ENCODE peak calls at places on chromosomes 4 and X, in ten cellular contexts. U, A, I, S, K, N, C, G, M and J are unnamed samples.

GRCh38 chr4:2295535-2296442 is 33.9 kb upstream of the MXD4 start:
- DNase-seq in C (no peak), M (no peak), A (no peak), G (no peak), K (no peak), S (no peak), U (no peak), N (no peak), I (no peak), J (no peak)

GRCh38 chr4:113222006-113222405 is 172.6 kb downstream of the ANK2 start:
- DNase-seq in K (no peak), G (no peak), A (no peak), I (no peak), C (peak; percentile 55), N (no peak), U (no peak), S (peak; percentile 36), M (no peak), J (no peak)

GRCh38 chrX:17067534-17067933 is 121.1 kb downstream of the REPS2 start:
- DNase-seq in I (no peak), U (no peak), K (no peak), C (no peak), A (no peak), N (no peak), M (no peak), S (no peak), G (no peak), J (no peak)

GRCh38 chrX:38717871-38718270 is 83.4 kb upstream of the MID1IP1 start:
- DNase-seq in S (peak; percentile 4), K (peak; percentile 42), G (no peak), A (peak; percentile 6), M (no peak), C (peak; percentile 2), I (no peak), U (no peak), N (peak; percentile 28), J (no peak)

GRCh38 chr4:115720611-115721010 is 607.2 kb upstream of the NDST4 start:
- DNase-seq in U (no peak), S (no peak), A (no peak), M (no peak), N (no peak), I (no peak), G (no peak), K (no peak), C (peak; percentile 16), J (no peak)

GRCh38 chrX:98501441-98501840 is 1617.7 kb downstream of the RPA4 start:
- DNase-seq in C (no peak), U (no peak), G (no peak), K (no peak), S (no peak), N (no peak), A (no peak), I (no peak), M (no peak), J (no peak)

GRCh38 chrX:107360788-107361360 is 88.6 kb upstream of the FRMPD3 start:
- DNase-seq in M (no peak), N (no peak), A (no peak), K (no peak), G (no peak), U (no peak), S (no peak), C (no peak), I (no peak), J (no peak)

GRCh38 chr4:124713213-124713592 is 671 bp upstream of the ANKRD50 start:
- DNase-seq in I (peak; percentile 26), S (peak; percentile 63), U (peak; percentile 68), M (peak; percentile 61), G (peak; percentile 96), N (peak; percentile 77), C (peak; percentile 78), A (no peak), K (peak; percentile 47), J (peak; percentile 44)

GRCh38 chr4:86367577-86367976 is 7.7 kb upstream of the MAPK10 start:
- DNase-seq in K (no peak), S (peak; percentile 76), C (peak; percentile 7), I (no peak), G (no peak), M (no peak), U (no peak), N (no peak), A (no peak), J (no peak)

GRCh38 chrX:74931214-74931613 is 6.0 kb upstream of the NEXMIF start:
- DNase-seq in N (no peak), S (no peak), A (no peak), K (no peak), C (no peak), G (peak; percentile 54), M (no peak), U (no peak), I (no peak), J (no peak)

GRCh38 chr4:185801471-185801870 is 10.5 kb downstream of the SORBS2 start:
- DNase-seq in K (no peak), U (no peak), A (no peak), I (no peak), M (no peak), C (no peak), G (no peak), N (no peak), S (no peak), J (no peak)

GRCh38 chrX:119398974-119399771 is at the start of gene SLC25A43:
- DNase-seq in K (peak; percentile 45), S (no peak), G (peak; percentile 55), C (no peak), M (peak; percentile 29), U (no peak), I (peak; percentile 12), A (peak; percentile 19), N (no peak), J (no peak)

GRCh38 chrX:8235026-8235425 is 64.0 kb upstream of the VCX2 start:
- DNase-seq in G (no peak), C (no peak), I (no peak), U (no peak), M (no peak), S (no peak), A (no peak), K (no peak), N (no peak), J (no peak)

GRCh38 chr4:145565328-145565727 is 53.9 kb upstream of the MMAA start:
- DNase-seq in C (no peak), S (no peak), U (no peak), G (no peak), N (no peak), M (no peak), K (no peak), A (no peak), I (no peak), J (peak; percentile 38)

GRCh38 chr4:170589597-170590191 is 499.9 kb upstream of the AADAT start:
- DNase-seq in N (peak; percentile 69), M (no peak), A (no peak), U (no peak), G (no peak), K (peak; percentile 73), S (no peak), I (no peak), C (peak; percentile 50), J (peak; percentile 70)

GRCh38 chrX:18377802-18378201 is 23.3 kb upstream of the SCML2 start:
- DNase-seq in U (no peak), A (peak; percentile 29), M (peak; percentile 37), G (peak; percentile 62), I (peak; percentile 23), S (no peak), N (peak; percentile 39), C (peak; percentile 48), K (peak; percentile 50), J (peak; percentile 74)

GRCh38 chrX:16586371-16587112 is 63.4 kb upstream of the S100G start:
- DNase-seq in A (no peak), I (no peak), C (no peak), G (no peak), S (no peak), K (no peak), M (no peak), N (no peak), U (no peak), J (no peak)

GRCh38 chr4:24070117-24070516 is 180.3 kb upstream of the PPARGC1A start:
- DNase-seq in U (no peak), G (peak; percentile 58), I (no peak), S (peak; percentile 86), M (no peak), K (no peak), A (no peak), C (peak; percentile 90), N (peak; percentile 74), J (no peak)